ENCODE peak calls at places on chromosome 11, in seven cellular contexts. I is A549; A is heart left ventricle; O is effector memory CD4-positive, alpha-beta T cell; Q is neural progenitor cell; N is ovary; V is fibroblast of lung. R is an unnamed sample.

GRCh38 chr11:120746836-120747609 is 235.5 kb downstream of the GRIK4 start:
- DNase-seq in V (no peak), Q (no peak), I (no peak), N (no peak), A (no peak), O (no peak), R (no peak)

GRCh38 chr11:118291453-118291852 is 13.1 kb upstream of the CD3E start:
- DNase-seq in V (no peak), A (no peak), N (no peak), I (no peak), O (no peak), Q (no peak), R (no peak)

GRCh38 chr11:61890536-61891330 is 612 bp downstream of the FADS3 start:
- DNase-seq in I (peak; percentile 50), O (peak; percentile 23), Q (peak; percentile 71), A (peak; percentile 89), N (peak; percentile 74), V (peak; percentile 80), R (peak; percentile 50)

GRCh38 chr11:74057251-74058151 is 48.6 kb upstream of the UCP3 start:
- DNase-seq in V (peak; percentile 86), I (peak; percentile 29), A (no peak), O (no peak), N (no peak), Q (no peak), R (no peak)

GRCh38 chr11:17387280-17387679 is 1.2 kb downstream of the KCNJ11 start:
- DNase-seq in V (no peak), O (no peak), A (no peak), N (no peak), Q (no peak), I (no peak), R (no peak)

GRCh38 chr11:70158201-70158600 is 44.9 kb upstream of the FADD start:
- DNase-seq in Q (peak; percentile 83), V (peak; percentile 19), O (no peak), A (no peak), N (no peak), I (peak; percentile 35), R (no peak)

GRCh38 chr11:105144887-105145286 is 5.3 kb upstream of the CARD18 start:
- DNase-seq in V (peak; percentile 85), I (no peak), O (no peak), N (no peak), A (no peak), Q (no peak), R (no peak)

GRCh38 chr11:102485095-102485722 is 32.6 kb upstream of the TMEM123 start:
- DNase-seq in Q (no peak), N (no peak), A (no peak), O (no peak), V (no peak), I (no peak), R (no peak)

GRCh38 chr11:27013741-27014415 is 20.0 kb downstream of the FIBIN start:
- DNase-seq in A (no peak), Q (no peak), N (no peak), I (no peak), V (peak; percentile 84), O (no peak), R (no peak)

GRCh38 chr11:110069158-110069737 is 23.9 kb upstream of the ZC3H12C start:
- DNase-seq in O (no peak), Q (no peak), V (peak; percentile 69), N (no peak), I (no peak), A (peak; percentile 78), R (peak; percentile 72)

GRCh38 chr11:72808415-72808814 is 5.8 kb upstream of the ATG16L2 start:
- DNase-seq in N (no peak), Q (peak; percentile 0), A (no peak), V (peak; percentile 69), I (no peak), O (no peak), R (no peak)

GRCh38 chr11:76579752-76580151 is 90.8 kb downstream of the LRRC32 start:
- DNase-seq in A (no peak), V (no peak), O (no peak), I (no peak), N (no peak), Q (no peak), R (no peak)

GRCh38 chr11:32847511-32847910 is 17.8 kb downstream of the PRRG4 start:
- DNase-seq in N (no peak), Q (no peak), V (no peak), A (no peak), I (no peak), O (no peak), R (no peak)

GRCh38 chr11:35541621-35542375 is 16.4 kb upstream of the PAMR1 start:
- DNase-seq in I (no peak), A (peak; percentile 48), O (no peak), N (no peak), Q (no peak), V (peak; percentile 97), R (peak; percentile 29)

GRCh38 chr11:61406067-61406466 is 13.7 kb downstream of the TMEM216 start:
- DNase-seq in N (no peak), Q (no peak), I (no peak), A (no peak), V (no peak), O (no peak), R (no peak)

GRCh38 chr11:61019818-61020405 is 48.4 kb downstream of the CD6 start:
- DNase-seq in N (no peak), A (no peak), Q (no peak), I (no peak), O (no peak), V (no peak), R (no peak)

GRCh38 chr11:61659413-61660196 is 20.6 kb upstream of the DAGLA start:
- DNase-seq in N (no peak), A (no peak), Q (no peak), V (no peak), O (no peak), I (no peak), R (no peak)

GRCh38 chr11:10605941-10606381 is 37.5 kb upstream of the LYVE1 start:
- DNase-seq in N (peak; percentile 46), V (peak; percentile 67), A (peak; percentile 82), I (no peak), Q (peak; percentile 45), O (no peak), R (peak; percentile 65)
- H3K4me1 ChIP-seq in N (peaks cover 12% of the 10 kb centered on the region), V (peaks cover 19% of the 10 kb centered on the region), A (peaks cover 86% of the 10 kb centered on the region), I (no peaks in the 10 kb centered on the region), Q (peaks cover 8% of the 10 kb centered on the region), O (no peaks in the 10 kb centered on the region), R (peaks cover 35% of the 10 kb centered on the region)

GRCh38 chr11:6403539-6403938 is 13.3 kb downstream of the SMPD1 start:
- DNase-seq in I (no peak), Q (no peak), V (no peak), A (no peak), N (no peak), O (no peak), R (no peak)
- H3K4me3 ChIP-seq in I (no peak overlapping the region), Q (no peak overlapping the region), V (no peak overlapping the region), A (no peak overlapping the region), N (no peak overlapping the region), O (no peak overlapping the region), R (no peak overlapping the region)

DNA sequence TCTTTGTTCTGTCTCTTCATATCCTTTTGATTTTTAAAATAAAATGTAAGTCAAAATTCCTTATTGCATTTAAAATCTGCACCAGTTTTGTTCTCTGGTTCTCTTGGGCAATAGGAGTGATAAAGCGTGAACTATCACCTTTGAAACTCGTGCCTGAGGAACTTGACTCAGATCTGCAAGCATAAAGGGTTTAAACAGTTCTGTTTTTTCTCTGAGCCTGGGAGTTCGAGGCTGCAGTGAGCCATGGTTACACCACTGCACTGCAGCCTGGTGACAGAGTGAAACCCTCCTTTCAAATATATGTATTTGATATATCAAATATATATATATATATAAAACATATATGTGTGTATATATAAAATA is 38.9 kb upstream of the CLMP start:
- DNase-seq in V (no peak), I (no peak), Q (no peak), N (no peak), A (no peak), O (no peak), R (no peak)
- H3K4me1 ChIP-seq in V (peaks cover 11% of the 10 kb centered on the region), I (peaks cover 17% of the 10 kb centered on the region), Q (peaks cover 3% of the 10 kb centered on the region), N (peaks cover 4% of the 10 kb centered on the region), A (peaks cover 32% of the 10 kb centered on the region), O (peaks cover 4% of the 10 kb centered on the region), R (peaks cover 9% of the 10 kb centered on the region)

DNA sequence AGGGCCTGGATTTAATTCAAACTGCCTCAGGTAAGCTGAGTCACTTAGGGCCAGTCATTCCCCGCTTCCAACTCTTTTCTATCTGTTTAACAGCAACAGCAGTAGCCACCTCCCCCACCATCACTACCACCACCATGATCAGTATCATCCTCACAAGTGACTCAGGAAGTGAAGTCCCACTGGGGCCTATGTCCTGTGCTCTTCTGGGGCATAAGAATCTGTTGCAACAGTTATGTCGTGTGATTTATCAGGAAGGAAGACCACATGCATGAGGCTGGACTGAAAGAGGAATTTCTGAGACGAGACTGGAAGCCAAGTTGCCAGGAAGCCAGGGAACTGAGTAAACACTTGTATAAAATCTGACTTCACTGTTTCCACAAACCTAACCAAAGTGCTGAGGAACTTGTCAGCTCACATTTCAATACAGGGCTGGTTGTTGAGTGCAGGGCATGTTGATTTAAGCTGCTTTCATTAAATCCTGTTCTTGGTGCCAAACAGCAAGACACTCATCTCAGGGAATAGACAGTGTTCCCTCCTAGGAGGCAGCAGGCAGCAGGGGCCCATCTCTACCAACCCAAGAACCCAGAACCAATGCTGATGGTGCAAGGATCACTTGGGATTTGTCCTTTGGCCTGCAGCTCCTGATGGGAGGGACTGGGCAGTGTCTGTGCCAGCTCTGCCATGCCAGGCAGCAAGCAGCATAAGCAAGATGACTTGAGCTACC is 226.7 kb upstream of the NARS2 start:
- DNase-seq in I (no peak), A (no peak), Q (no peak), V (peak; percentile 98), N (no peak), O (no peak), R (no peak)
- H3K4me3 ChIP-seq in I (no peak overlapping the region), A (no peak overlapping the region), Q (no peak overlapping the region), V (no peak overlapping the region), N (no peak overlapping the region), O (no peak overlapping the region), R (no peak overlapping the region)

GRCh38 chr11:38323961-38324761 is 1726.1 kb upstream of the RAG2 start:
- DNase-seq in V (peak; percentile 18), O (no peak), N (no peak), A (no peak), I (no peak), Q (no peak), R (no peak)
- H3K4me1 ChIP-seq in V (no peaks in the 10 kb centered on the region), O (no peaks in the 10 kb centered on the region), N (no peaks in the 10 kb centered on the region), A (no peaks in the 10 kb centered on the region), I (no peaks in the 10 kb centered on the region), Q (no peaks in the 10 kb centered on the region), R (no peaks in the 10 kb centered on the region)

R was measured in left ventricle myocardium inferior.